ENCODE peak calls at places on chromosome 1, in ten cellular contexts. Y, R, P, M, O, A, I, S, F and H are unnamed samples.

GRCh38 chr1:116153692-116154031 is 42.5 kb downstream of the MAB21L3 start:
- DNase-seq in Y (no peak), R (no peak), M (no peak), I (no peak), A (peak), O (no peak), P (no peak), F (no peak), S (no peak), H (no peak)

GRCh38 chr1:40872266-40872665 is 10.1 kb upstream of the CITED4 start:
- DNase-seq in A (no peak), M (no peak), R (no peak), O (no peak), F (no peak), P (no peak), Y (no peak), S (no peak), I (no peak), H (no peak)

GRCh38 chr1:155893389-155894142 is 17.6 kb downstream of the RIT1 start:
- DNase-seq in M (peak), R (no peak), P (no peak), S (no peak), I (no peak), Y (no peak), A (no peak), O (no peak), F (no peak), H (no peak)

GRCh38 chr1:183711691-183712401 is 58.7 kb upstream of the APOBEC4 start:
- DNase-seq in I (no peak), R (peak), S (no peak), Y (no peak), F (no peak), P (no peak), A (no peak), O (no peak), M (no peak), H (no peak)

GRCh38 chr1:213987876-213988638 is at the start of gene PROX1:
- DNase-seq in R (peak), O (no peak), F (peak), I (peak), P (peak), S (no peak), Y (peak), A (peak), M (no peak), H (peak)

GRCh38 chr1:62247391-62248168 is 52.9 kb downstream of the L1TD1 start:
- DNase-seq in S (no peak), O (no peak), I (no peak), F (no peak), P (peak), R (no peak), A (no peak), Y (no peak), M (no peak), H (peak)

GRCh38 chr1:176540428-176540827 is 77.5 kb downstream of the PAPPA2 start:
- DNase-seq in R (no peak), P (no peak), Y (no peak), A (no peak), M (no peak), O (no peak), F (no peak), I (no peak), S (no peak), H (no peak)

GRCh38 chr1:199287632-199288031 is 648.8 kb downstream of the PTPRC start:
- DNase-seq in O (no peak), Y (no peak), F (no peak), R (no peak), A (no peak), S (no peak), I (no peak), P (no peak), M (no peak), H (no peak)

GRCh38 chr1:38727629-38728175 is 131.9 kb downstream of the RRAGC start:
- DNase-seq in S (no peak), R (no peak), I (no peak), O (no peak), A (no peak), F (no peak), M (no peak), Y (no peak), P (peak), H (peak)

GRCh38 chr1:212683357-212683722 is 16.3 kb downstream of the BATF3 start:
- DNase-seq in F (no peak), S (peak), O (no peak), M (peak), P (no peak), I (no peak), Y (peak), R (peak), A (peak), H (no peak)

GRCh38 chr1:80533178-80533577 is 1267.6 kb upstream of the ADGRL2 start:
- DNase-seq in S (no peak), O (no peak), R (no peak), I (no peak), P (no peak), A (no peak), M (no peak), Y (no peak), F (no peak), H (no peak)

GRCh38 chr1:223634423-223634822 is 31.1 kb downstream of the CAPN8 start:
- DNase-seq in S (no peak), Y (no peak), M (no peak), R (no peak), O (no peak), F (no peak), A (no peak), P (no peak), I (no peak), H (no peak)